ENCODE peak calls at places on chromosomes 12 and 14, in six cellular contexts. One of them, this sample, is unnamed.
A peak's percentile ranks its signal among the peaks of the same experiment; 100 is the strongest.

GRCh38 chr12:52356762-52357580 is 10.3 kb downstream of the KRT85 start:
- DNase-seq in heart left ventricle: no peak
- DNase-seq in foreskin fibroblast: no peak
- DNase-seq in central memory CD4-positive, alpha-beta T cell: no peak
- DNase-seq in Right ventricle myocardium superior: no peak
- DNase-seq in activated CD4-positive, alpha-beta memory T cell treated with anti-CD3 and anti-CD28 coated beads, Interleukin-2, amount 10 ng/mL, durations not matched to agents 7 days and 5 days: no peak
- DNase-seq in this sample: no peak

GRCh38 chr12:119440961-119441360 is 106.4 kb downstream of the CCDC60 start:
- DNase-seq in heart left ventricle: no peak
- DNase-seq in foreskin fibroblast: no peak
- DNase-seq in central memory CD4-positive, alpha-beta T cell: no peak
- DNase-seq in Right ventricle myocardium superior: no peak
- DNase-seq in activated CD4-positive, alpha-beta memory T cell treated with anti-CD3 and anti-CD28 coated beads, Interleukin-2, amount 10 ng/mL, durations not matched to agents 7 days and 5 days: no peak
- DNase-seq in this sample: no peak

GRCh38 chr12:26746315-26746714 is 86.7 kb downstream of the ITPR2 start:
- DNase-seq in heart left ventricle: no peak
- DNase-seq in foreskin fibroblast: peak; percentile 77
- DNase-seq in central memory CD4-positive, alpha-beta T cell: no peak
- DNase-seq in Right ventricle myocardium superior: no peak
- DNase-seq in activated CD4-positive, alpha-beta memory T cell treated with anti-CD3 and anti-CD28 coated beads, Interleukin-2, amount 10 ng/mL, durations not matched to agents 7 days and 5 days: no peak
- DNase-seq in this sample: no peak

GRCh38 chr14:100241279-100241678 is 2.3 kb downstream of the YY1 start:
- DNase-seq in heart left ventricle: no peak
- DNase-seq in foreskin fibroblast: no peak
- DNase-seq in central memory CD4-positive, alpha-beta T cell: no peak
- DNase-seq in Right ventricle myocardium superior: no peak
- DNase-seq in activated CD4-positive, alpha-beta memory T cell treated with anti-CD3 and anti-CD28 coated beads, Interleukin-2, amount 10 ng/mL, durations not matched to agents 7 days and 5 days: no peak
- DNase-seq in this sample: no peak

GRCh38 chr12:116142936-116143882 is 134.3 kb downstream of the MED13L start:
- DNase-seq in heart left ventricle: no peak
- DNase-seq in foreskin fibroblast: peak; percentile 86
- DNase-seq in central memory CD4-positive, alpha-beta T cell: no peak
- DNase-seq in Right ventricle myocardium superior: no peak
- DNase-seq in activated CD4-positive, alpha-beta memory T cell treated with anti-CD3 and anti-CD28 coated beads, Interleukin-2, amount 10 ng/mL, durations not matched to agents 7 days and 5 days: no peak
- DNase-seq in this sample: no peak

GRCh38 chr12:93805736-93806141 is 128.6 kb downstream of the CRADD start:
- DNase-seq in heart left ventricle: no peak
- DNase-seq in foreskin fibroblast: no peak
- DNase-seq in central memory CD4-positive, alpha-beta T cell: no peak
- DNase-seq in Right ventricle myocardium superior: no peak
- DNase-seq in activated CD4-positive, alpha-beta memory T cell treated with anti-CD3 and anti-CD28 coated beads, Interleukin-2, amount 10 ng/mL, durations not matched to agents 7 days and 5 days: no peak
- DNase-seq in this sample: peak; percentile 27

GRCh38 chr14:67622675-67623074 is 3.0 kb downstream of the ARG2 start:
- DNase-seq in heart left ventricle: no peak
- DNase-seq in foreskin fibroblast: peak; percentile 85
- DNase-seq in central memory CD4-positive, alpha-beta T cell: no peak
- DNase-seq in Right ventricle myocardium superior: no peak
- DNase-seq in activated CD4-positive, alpha-beta memory T cell treated with anti-CD3 and anti-CD28 coated beads, Interleukin-2, amount 10 ng/mL, durations not matched to agents 7 days and 5 days: no peak
- DNase-seq in this sample: no peak

GRCh38 chr14:88463318-88463717 is 77.9 kb downstream of the SPATA7 start:
- DNase-seq in heart left ventricle: no peak
- DNase-seq in foreskin fibroblast: peak; percentile 31
- DNase-seq in central memory CD4-positive, alpha-beta T cell: no peak
- DNase-seq in Right ventricle myocardium superior: no peak
- DNase-seq in activated CD4-positive, alpha-beta memory T cell treated with anti-CD3 and anti-CD28 coated beads, Interleukin-2, amount 10 ng/mL, durations not matched to agents 7 days and 5 days: no peak
- DNase-seq in this sample: no peak

GRCh38 chr14:62066304-62066703 is 304.1 kb downstream of the SNAPC1 start:
- DNase-seq in heart left ventricle: no peak
- DNase-seq in foreskin fibroblast: peak; percentile 8
- DNase-seq in central memory CD4-positive, alpha-beta T cell: no peak
- DNase-seq in Right ventricle myocardium superior: no peak
- DNase-seq in activated CD4-positive, alpha-beta memory T cell treated with anti-CD3 and anti-CD28 coated beads, Interleukin-2, amount 10 ng/mL, durations not matched to agents 7 days and 5 days: no peak
- DNase-seq in this sample: no peak

GRCh38 chr14:104350463-104351185 is 212.2 kb downstream of the KIF26A start:
- DNase-seq in heart left ventricle: no peak
- DNase-seq in foreskin fibroblast: peak; percentile 9
- DNase-seq in central memory CD4-positive, alpha-beta T cell: no peak
- DNase-seq in Right ventricle myocardium superior: peak; percentile 40
- DNase-seq in activated CD4-positive, alpha-beta memory T cell treated with anti-CD3 and anti-CD28 coated beads, Interleukin-2, amount 10 ng/mL, durations not matched to agents 7 days and 5 days: no peak
- DNase-seq in this sample: peak; percentile 41

GRCh38 chr14:20661197-20661596 is 19.7 kb upstream of the OR6S1 start:
- DNase-seq in heart left ventricle: no peak
- DNase-seq in foreskin fibroblast: no peak
- DNase-seq in central memory CD4-positive, alpha-beta T cell: no peak
- DNase-seq in Right ventricle myocardium superior: no peak
- DNase-seq in activated CD4-positive, alpha-beta memory T cell treated with anti-CD3 and anti-CD28 coated beads, Interleukin-2, amount 10 ng/mL, durations not matched to agents 7 days and 5 days: no peak
- DNase-seq in this sample: no peak

GRCh38 chr14:88974991-88975835 is 150.8 kb downstream of the TTC8 start:
- DNase-seq in heart left ventricle: no peak
- DNase-seq in foreskin fibroblast: no peak
- DNase-seq in central memory CD4-positive, alpha-beta T cell: no peak
- DNase-seq in Right ventricle myocardium superior: no peak
- DNase-seq in activated CD4-positive, alpha-beta memory T cell treated with anti-CD3 and anti-CD28 coated beads, Interleukin-2, amount 10 ng/mL, durations not matched to agents 7 days and 5 days: no peak
- DNase-seq in this sample: no peak

GRCh38 chr12:29428630-29429029 is 47.7 kb upstream of the ERGIC2 start:
- DNase-seq in heart left ventricle: no peak
- DNase-seq in foreskin fibroblast: peak; percentile 92
- DNase-seq in central memory CD4-positive, alpha-beta T cell: no peak
- DNase-seq in Right ventricle myocardium superior: no peak
- DNase-seq in activated CD4-positive, alpha-beta memory T cell treated with anti-CD3 and anti-CD28 coated beads, Interleukin-2, amount 10 ng/mL, durations not matched to agents 7 days and 5 days: no peak
- DNase-seq in this sample: no peak

GRCh38 chr14:58709949-58710348 is 72.2 kb downstream of the DACT1 start:
- DNase-seq in heart left ventricle: no peak
- DNase-seq in foreskin fibroblast: no peak
- DNase-seq in central memory CD4-positive, alpha-beta T cell: no peak
- DNase-seq in Right ventricle myocardium superior: no peak
- DNase-seq in activated CD4-positive, alpha-beta memory T cell treated with anti-CD3 and anti-CD28 coated beads, Interleukin-2, amount 10 ng/mL, durations not matched to agents 7 days and 5 days: no peak
- DNase-seq in this sample: no peak

GRCh38 chr12:108884116-108885012 is 4.5 kb downstream of the DAO start:
- DNase-seq in heart left ventricle: peak; percentile 31
- DNase-seq in foreskin fibroblast: peak; percentile 26
- DNase-seq in central memory CD4-positive, alpha-beta T cell: peak; percentile 34
- DNase-seq in Right ventricle myocardium superior: peak; percentile 77
- DNase-seq in activated CD4-positive, alpha-beta memory T cell treated with anti-CD3 and anti-CD28 coated beads, Interleukin-2, amount 10 ng/mL, durations not matched to agents 7 days and 5 days: peak; percentile 72
- DNase-seq in this sample: no peak

GRCh38 chr14:45247427-45247826 is 5.6 kb downstream of the MIS18BP1 start:
- DNase-seq in heart left ventricle: no peak
- DNase-seq in foreskin fibroblast: peak; percentile 14
- DNase-seq in central memory CD4-positive, alpha-beta T cell: no peak
- DNase-seq in Right ventricle myocardium superior: no peak
- DNase-seq in activated CD4-positive, alpha-beta memory T cell treated with anti-CD3 and anti-CD28 coated beads, Interleukin-2, amount 10 ng/mL, durations not matched to agents 7 days and 5 days: no peak
- DNase-seq in this sample: no peak

GRCh38 chr12:225012-225411 is 11.1 kb upstream of the SLC6A12 start:
- DNase-seq in heart left ventricle: no peak
- DNase-seq in foreskin fibroblast: no peak
- DNase-seq in central memory CD4-positive, alpha-beta T cell: no peak
- DNase-seq in Right ventricle myocardium superior: no peak
- DNase-seq in activated CD4-positive, alpha-beta memory T cell treated with anti-CD3 and anti-CD28 coated beads, Interleukin-2, amount 10 ng/mL, durations not matched to agents 7 days and 5 days: no peak
- DNase-seq in this sample: no peak

GRCh38 chr12:28585146-28585545 is 394.9 kb downstream of the CCDC91 start:
- DNase-seq in heart left ventricle: no peak
- DNase-seq in foreskin fibroblast: no peak
- DNase-seq in central memory CD4-positive, alpha-beta T cell: no peak
- DNase-seq in Right ventricle myocardium superior: no peak
- DNase-seq in activated CD4-positive, alpha-beta memory T cell treated with anti-CD3 and anti-CD28 coated beads, Interleukin-2, amount 10 ng/mL, durations not matched to agents 7 days and 5 days: no peak
- DNase-seq in this sample: no peak